ENCODE peak calls at places on chromosomes 12 and 14, in five cellular contexts. P, N, R, Q and G are unnamed samples.

GRCh38 chr12:10189653-10190052 is 10.8 kb downstream of the TMEM52B start:
- DNase-seq in P (no peak), N (no peak), R (no peak), Q (no peak), G (peak)

GRCh38 chr12:62785941-62786559 is 148.9 kb downstream of the PPM1H start:
- DNase-seq in P (peak), N (peak), R (no peak), Q (no peak), G (peak)

GRCh38 chr14:70192915-70193314 is 4.2 kb upstream of the SLC8A3 start:
- DNase-seq in P (no peak), N (no peak), R (peak), Q (no peak), G (no peak)

GRCh38 chr14:34064349-34064748 is 113.5 kb upstream of the EGLN3 start:
- DNase-seq in P (no peak), N (no peak), R (no peak), Q (no peak), G (no peak)

GRCh38 chr14:100446572-100446971 is 123.4 kb downstream of the SLC25A47 start:
- DNase-seq in P (no peak), N (no peak), R (peak), Q (peak), G (no peak)

GRCh38 chr12:88445715-88446393 is 134.4 kb downstream of the KITLG start:
- DNase-seq in P (no peak), N (no peak), R (no peak), Q (no peak), G (no peak)

GRCh38 chr14:71711619-71712018 is 220.6 kb upstream of the RGS6 start:
- DNase-seq in P (no peak), N (no peak), R (no peak), Q (no peak), G (no peak)

GRCh38 chr12:128458301-128458974 is 191.5 kb downstream of the TMEM132C start:
- DNase-seq in P (no peak), N (no peak), R (no peak), Q (no peak), G (no peak)

GRCh38 chr14:31194661-31195060 is 12.9 kb downstream of the HECTD1 start:
- DNase-seq in P (no peak), N (no peak), R (no peak), Q (no peak), G (no peak)
- TF ChIP-seq REST in P (no peak), N (no peak), R (no peak), Q (no peak), G (no peak)

GRCh38 chr12:132554857-132555630 is 55.3 kb downstream of the LRCOL1 start:
- DNase-seq in P (peak), N (no peak), R (peak), Q (peak), G (peak)
- TF ChIP-seq CTCF in P (peak), N (no peak), R (peak), Q (peak), G (peak)

GRCh38 chr14:51095854-51096823 is 1.2 kb upstream of the TRIM9 start:
- DNase-seq in P (peak), N (no peak), R (no peak), Q (no peak), G (no peak)
- TF ChIP-seq REST in P (no peak), N (no peak), R (no peak), Q (no peak), G (no peak)

GRCh38 chr14:64465856-64466554 is 706 bp downstream of the AKAP5 start:
- DNase-seq in P (peak), N (no peak), R (peak), Q (no peak), G (no peak)
- TF ChIP-seq CTCF in P (no peak), N (no peak), R (peak), Q (no peak), G (no peak)

GRCh38 chr12:124022161-124022560 is 49.1 kb downstream of the ZNF664 start:
- DNase-seq in P (no peak), N (no peak), R (no peak), Q (no peak), G (no peak)
- TF ChIP-seq REST in P (no peak), N (no peak), R (no peak), Q (no peak), G (no peak)

DNA sequence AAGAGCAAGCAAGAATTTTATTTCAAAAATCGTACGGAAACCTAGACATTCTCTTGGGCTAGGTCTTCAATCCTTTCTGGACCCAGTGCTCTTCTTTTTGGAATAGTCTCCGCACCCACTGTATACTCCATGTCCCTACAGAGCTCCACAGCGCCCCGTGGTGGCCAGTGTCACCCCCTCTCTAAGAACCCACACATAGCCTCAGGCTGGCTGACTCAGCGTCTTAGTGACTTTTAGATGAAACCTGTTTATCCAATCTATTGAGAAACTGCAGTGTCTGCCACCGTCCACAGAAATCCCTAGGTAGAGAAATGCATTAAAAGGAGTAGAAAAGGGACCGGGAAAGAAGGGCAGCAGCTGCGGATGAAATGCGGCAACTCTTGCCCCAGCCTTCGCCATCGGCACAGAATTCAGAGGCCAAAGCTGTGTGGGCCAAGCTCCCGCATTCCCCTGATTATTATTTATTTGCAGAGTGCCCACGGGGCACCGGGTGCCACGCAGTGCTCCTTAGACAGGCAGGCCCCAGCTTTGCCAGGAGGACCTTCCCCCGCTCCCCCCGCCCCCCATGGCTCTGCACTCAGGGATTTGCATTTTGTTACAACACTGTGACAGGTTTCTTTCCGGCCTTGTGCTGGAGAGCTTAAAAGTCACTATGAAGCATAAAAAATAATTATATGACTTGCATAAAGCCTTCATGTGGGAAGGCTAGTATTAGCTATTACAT is 170.1 kb upstream of the FKBP4 start:
- DNase-seq in P (no peak), N (peak), R (peak), Q (peak), G (no peak)
- TF ChIP-seq CTCF in P (no peak), N (peak), R (peak), Q (peak), G (peak)

DNA sequence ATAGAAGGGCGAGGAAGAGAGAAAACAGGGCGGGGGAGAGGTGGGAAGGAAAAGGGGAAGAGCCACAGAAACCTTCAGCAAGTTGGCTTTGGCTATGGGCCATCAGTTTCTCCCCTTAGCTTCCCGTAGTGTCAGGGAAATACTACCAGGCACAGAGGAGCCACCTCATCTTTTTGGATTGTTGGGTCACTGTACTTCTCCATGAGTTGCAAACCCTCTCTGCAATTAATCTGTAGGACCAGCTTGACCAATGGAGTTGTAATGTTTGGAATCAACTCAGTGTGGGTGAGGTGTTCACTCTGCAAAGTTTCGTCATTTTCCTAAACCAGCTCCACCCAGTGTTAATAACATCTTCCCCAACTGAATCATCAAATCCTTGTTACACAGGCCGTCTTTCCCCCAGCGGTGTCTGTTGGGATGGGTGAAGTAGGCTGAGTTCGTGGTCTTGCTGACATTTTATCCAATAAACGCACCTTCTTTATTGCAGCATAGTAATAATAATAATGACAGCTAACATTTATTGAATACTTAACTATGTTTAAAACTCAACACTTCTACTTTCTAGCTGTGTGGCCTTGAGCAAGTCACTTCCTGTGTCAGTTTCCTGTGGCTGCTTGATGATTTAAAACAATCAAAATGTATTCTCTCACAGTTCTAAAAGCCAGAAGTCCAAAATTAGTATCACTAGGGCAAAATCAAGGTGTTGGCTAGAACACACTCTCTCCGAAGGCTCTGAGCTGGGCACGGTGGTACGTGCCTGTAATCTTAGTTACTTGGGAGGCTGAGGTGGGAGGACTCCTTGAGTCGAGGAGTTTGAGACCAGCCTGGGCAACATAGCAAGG is 8.1 kb upstream of the GLTP start:
- DNase-seq in P (peak), N (peak), R (no peak), Q (no peak), G (peak)
- TF ChIP-seq REST in P (no peak), N (no peak), R (no peak), Q (no peak), G (no peak)